ENCODE peak calls at places on chromosomes 5 and 9, in four cellular contexts. T is GM12878, I is uterus, J is breast epithelium. M is an unnamed sample.

GRCh38 chr5:31720811-31721345 is 81.9 kb downstream of the PDZD2 start:
- DNase-seq in T (no peak), I (no peak), J (no peak), M (no peak)

GRCh38 chr5:172564187-172564586 is 76.9 kb upstream of the NEURL1B start:
- DNase-seq in T (no peak), I (no peak), J (no peak), M (no peak)

GRCh38 chr9:78462616-78463015 is 165.7 kb downstream of the PSAT1 start:
- DNase-seq in T (no peak), I (no peak), J (no peak), M (no peak)

GRCh38 chr5:63164339-63164738 is 585.7 kb downstream of the LRRC70 start:
- DNase-seq in T (no peak), I (no peak), J (no peak), M (no peak)

GRCh38 chr9:131276891-131277672 is 772 bp upstream of the FAM78A start:
- DNase-seq in T (no peak), I (no peak), J (no peak), M (peak; percentile 91)

GRCh38 chr5:139061274-139061673 is 136.9 kb downstream of the SIL1 start:
- DNase-seq in T (no peak), I (peak; percentile 37), J (no peak), M (no peak)

GRCh38 chr5:61625682-61626620 is 293.9 kb downstream of the ZSWIM6 start:
- DNase-seq in T (no peak), I (peak; percentile 48), J (peak; percentile 66), M (peak; percentile 90)

GRCh38 chr5:81630721-81631120 is 120.2 kb downstream of the SSBP2 start:
- DNase-seq in T (no peak), I (no peak), J (no peak), M (no peak)

GRCh38 chr9:111967621-111968020 is 71.0 kb downstream of the UGCG start:
- DNase-seq in T (no peak), I (no peak), J (no peak), M (no peak)

GRCh38 chr5:110900829-110901228 is 162.0 kb downstream of the SLC25A46 start:
- DNase-seq in T (no peak), I (no peak), J (no peak), M (no peak)

GRCh38 chr5:143933434-143933833 is 121.5 kb downstream of the HMHB1 start:
- DNase-seq in T (no peak), I (no peak), J (no peak), M (no peak)

GRCh38 chr5:155466851-155467250 is 453.3 kb downstream of the KIF4B start:
- DNase-seq in T (no peak), I (no peak), J (no peak), M (no peak)

GRCh38 chr5:127313847-127314473 is 23.4 kb downstream of the MEGF10 start:
- DNase-seq in T (no peak), I (peak; percentile 52), J (peak; percentile 61), M (peak; percentile 87)

GRCh38 chr5:126970517-126971017 is 59.8 kb downstream of the MARCHF3 start:
- DNase-seq in T (no peak), I (no peak), J (no peak), M (no peak)

GRCh38 chr9:134263575-134263974 is 62.7 kb upstream of the RXRA start:
- DNase-seq in T (no peak), I (no peak), J (no peak), M (no peak)
- TF ChIP-seq POLR2A in T (no peak), I (no peak), J (no peak), M (no peak)

GRCh38 chr5:55441954-55442353 is 92.8 kb downstream of the PLPP1 start:
- DNase-seq in T (no peak), I (no peak), J (no peak), M (no peak)

GRCh38 chr5:55446690-55447351 is 87.9 kb downstream of the PLPP1 start:
- DNase-seq in T (no peak), I (no peak), J (no peak), M (no peak)

GRCh38 chr5:55441107-55441771 is 93.5 kb downstream of the PLPP1 start:
- DNase-seq in T (no peak), I (no peak), J (no peak), M (no peak)

GRCh38 chr5:55450050-55450765 is 84.6 kb downstream of the PLPP1 start:
- DNase-seq in T (no peak), I (no peak), J (no peak), M (no peak)

GRCh38 chr5:55445817-55446216 is 88.9 kb downstream of the PLPP1 start:
- DNase-seq in T (no peak), I (no peak), J (no peak), M (no peak)
- H3K4me1 ChIP-seq in T (no peaks in the 10 kb centered on the region), I (peaks cover 14% of the 10 kb centered on the region), J (no peaks in the 10 kb centered on the region), M (peaks cover 1% of the 10 kb centered on the region)

DNA sequence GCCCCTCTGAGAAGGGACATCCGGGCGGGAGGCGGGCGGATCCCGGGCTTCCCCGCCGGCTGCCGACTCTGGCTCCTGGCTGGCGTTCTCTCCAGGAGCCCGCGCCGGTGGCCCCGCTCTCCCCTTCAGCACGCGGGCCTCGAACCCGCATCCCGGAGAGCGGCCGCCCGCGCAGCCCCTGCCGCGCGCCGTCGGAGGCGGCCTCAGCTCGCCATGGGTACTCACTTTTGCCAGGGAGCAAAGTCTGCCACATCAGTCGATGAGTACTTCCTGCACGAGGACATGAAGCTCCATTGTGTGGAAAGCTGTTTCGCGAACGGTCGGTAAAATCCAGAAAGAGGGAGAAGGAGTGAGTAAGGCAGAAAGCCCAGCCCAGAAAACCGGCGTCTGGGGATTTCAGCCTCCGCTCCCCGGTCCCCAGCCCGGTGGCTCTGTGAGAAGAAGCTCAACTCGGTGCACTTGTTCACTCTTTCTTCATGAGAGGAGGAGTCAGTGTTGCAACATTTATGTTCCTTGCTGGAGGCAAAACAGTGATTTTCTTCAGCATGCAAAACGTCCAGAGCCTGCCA is at the start of gene PRLR:
- DNase-seq in T (no peak), I (peak; percentile 73), J (peak; percentile 69), M (no peak)
- TF ChIP-seq POLR2A in T (no peak), I (no peak), J (peak; percentile 21), M (no peak)

GRCh38 chr5:35898952-35899351 is 39.5 kb downstream of the CAPSL start:
- DNase-seq in T (no peak), I (no peak), J (no peak), M (no peak)
- H3K4me1 ChIP-seq in T (peaks cover 42% of the 10 kb centered on the region), I (no peaks in the 10 kb centered on the region), J (no peaks in the 10 kb centered on the region), M (no peaks in the 10 kb centered on the region)

GRCh38 chr9:91423785-91424402 is at the start of gene NFIL3:
- DNase-seq in T (no peak), I (peak; percentile 84), J (peak; percentile 83), M (peak; percentile 96)
- TF ChIP-seq POLR2A in T (peak; percentile 57), I (peak; percentile 74), J (peak; percentile 55), M (peak; percentile 61)

GRCh38 chr9:71748280-71748743 is 20.0 kb downstream of the CEMIP2 start:
- DNase-seq in T (no peak), I (no peak), J (no peak), M (no peak)
- H3K4me1 ChIP-seq in T (no peaks in the 10 kb centered on the region), I (no peaks in the 10 kb centered on the region), J (no peaks in the 10 kb centered on the region), M (peaks cover 97% of the 10 kb centered on the region)

GRCh38 chr9:130074391-130075115 is 20.8 kb downstream of the GPR107 start:
- DNase-seq in T (no peak), I (no peak), J (no peak), M (no peak)
- TF ChIP-seq POLR2A in T (no peak), I (no peak), J (no peak), M (no peak)

DNA sequence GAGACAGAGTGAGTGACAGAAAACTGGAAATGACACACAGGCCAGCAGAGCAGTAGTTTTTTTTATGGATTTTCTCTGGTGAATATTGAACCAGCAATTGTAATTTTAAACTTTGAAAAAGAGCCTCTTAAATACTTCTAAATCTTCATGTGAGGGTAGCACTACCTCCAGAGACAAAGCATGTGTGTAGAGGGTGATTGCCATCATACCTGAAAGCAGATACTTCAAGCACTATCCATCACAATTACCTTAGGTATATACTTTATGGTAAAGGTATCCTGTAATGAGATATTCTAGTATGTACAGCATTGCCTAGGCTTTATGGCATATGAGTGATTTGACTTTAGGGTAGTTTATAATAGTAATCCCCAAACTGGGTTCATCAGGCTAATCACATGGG is 3.4 kb upstream of the EBF1 start:
- DNase-seq in T (no peak), I (no peak), J (no peak), M (no peak)
- H3K4me1 ChIP-seq in T (peaks cover 12% of the 10 kb centered on the region), I (no peaks in the 10 kb centered on the region), J (no peaks in the 10 kb centered on the region), M (peaks cover 88% of the 10 kb centered on the region)

M was measured in spleen.